ENCODE peak calls at places on chromosome 20, in eight cellular contexts. A is T-helper 9 cell; L is fibroblast of pulmonary artery; P is Daoy; N is fibroblast of mammary gland; Y is heart right ventricle; F is left colon; O is CD4-positive, alpha-beta T cell. H is an unnamed sample.

GRCh38 chr20:37295001-37295400 is 5.5 kb downstream of the MANBAL start:
- DNase-seq in F (peak), O (no peak), L (peak), Y (no peak), N (peak), A (no peak), P (peak), H (no peak)

GRCh38 chr20:36861875-36862801 is 13.8 kb upstream of the TLDC2 start:
- DNase-seq in L (peak), A (no peak), O (no peak), P (peak), F (peak), Y (peak), N (peak), H (peak)

GRCh38 chr20:10555865-10556308 is 117.9 kb downstream of the JAG1 start:
- DNase-seq in F (no peak), O (no peak), A (no peak), P (peak), N (peak), Y (no peak), L (peak), H (no peak)

GRCh38 chr20:51176846-51177245 is 153.9 kb upstream of the KCNG1 start:
- DNase-seq in A (no peak), L (peak), Y (no peak), N (no peak), P (peak), F (no peak), O (no peak), H (no peak)

GRCh38 chr20:50658804-50659380 is 32.5 kb downstream of the RIPOR3 start:
- DNase-seq in A (no peak), L (peak), N (no peak), F (no peak), Y (peak), P (no peak), O (no peak), H (no peak)

GRCh38 chr20:10177326-10177725 is 41.3 kb upstream of the SNAP25 start:
- DNase-seq in A (no peak), N (peak), Y (no peak), F (no peak), L (no peak), O (no peak), P (no peak), H (no peak)

GRCh38 chr20:42688576-42688975 is 501.1 kb downstream of the PTPRT start:
- DNase-seq in P (no peak), Y (no peak), N (no peak), O (no peak), A (no peak), L (no peak), F (no peak), H (no peak)

GRCh38 chr20:23456416-23456815 is 3.7 kb upstream of the CST11 start:
- DNase-seq in A (no peak), N (no peak), P (no peak), O (no peak), F (no peak), Y (no peak), L (no peak), H (no peak)

GRCh38 chr20:54189630-54190029 is 15.8 kb upstream of the CYP24A1 start:
- DNase-seq in L (no peak), Y (no peak), O (no peak), N (peak), P (no peak), F (no peak), A (no peak), H (no peak)

GRCh38 chr20:41086402-41087324 is 50.7 kb upstream of the PLCG1 start:
- DNase-seq in F (no peak), P (no peak), A (no peak), O (no peak), N (no peak), L (no peak), Y (no peak), H (peak)

GRCh38 chr20:49674383-49675352 is 39.0 kb downstream of the B4GALT5 start:
- DNase-seq in F (no peak), Y (no peak), L (peak), P (peak), O (no peak), N (peak), A (no peak), H (no peak)

GRCh38 chr20:46928580-46929132 is 34.0 kb downstream of the EYA2 start:
- DNase-seq in O (no peak), N (peak), F (no peak), L (peak), A (no peak), Y (no peak), P (peak), H (no peak)

GRCh38 chr20:39195495-39196129 is 233.5 kb downstream of the DHX35 start:
- DNase-seq in O (no peak), N (no peak), Y (no peak), L (no peak), A (no peak), P (no peak), F (no peak), H (no peak)

GRCh38 chr20:19995220-19995863 is 21.8 kb upstream of the NAA20 start:
- DNase-seq in A (peak), N (peak), P (peak), L (peak), O (peak), Y (peak), F (no peak), H (peak)